ENCODE peak calls at places on chromosomes 12 and 14, in ten cellular contexts. Q is Panc1; T is activated CD8-positive, alpha-beta memory T cell treated with anti-CD3 and anti-CD28 coated beads for 24 hours; R is left ventricle myocardium inferior; A is fibroblast of lung; E is CD8-positive, alpha-beta memory T cell; L is NCI-H2081; B is 8988T; U is amniotic stem cell; Z is iPS-NIHi11. X is an unnamed sample.

GRCh38 chr12:25323774-25324086 is 73.0 kb upstream of the KRAS start:
- DNase-seq in Q (no peak), T (no peak), R (no peak), A (no peak), E (peak; percentile 24), L (no peak), B (no peak), U (no peak), Z (no peak), X (no peak)

GRCh38 chr12:61220337-61220736 is 1039.9 kb upstream of the USP15 start:
- DNase-seq in Q (no peak), T (no peak), R (no peak), A (no peak), E (no peak), L (no peak), B (no peak), U (no peak), Z (no peak), X (no peak)

GRCh38 chr12:56081393-56082347 is 1.7 kb downstream of the ERBB3 start:
- DNase-seq in Q (no peak), T (no peak), R (no peak), A (no peak), E (no peak), L (no peak), B (no peak), U (no peak), Z (peak; percentile 27), X (no peak)

GRCh38 chr14:71166434-71166833 is 259.2 kb downstream of the PCNX1 start:
- DNase-seq in Q (no peak), T (no peak), R (no peak), A (peak; percentile 70), E (peak; percentile 7), L (no peak), B (peak; percentile 73), U (peak; percentile 54), Z (peak; percentile 77), X (no peak)

GRCh38 chr14:98494582-98494981 is 777.4 kb downstream of the BCL11B start:
- DNase-seq in Q (no peak), T (no peak), R (no peak), A (no peak), E (no peak), L (no peak), B (no peak), U (no peak), Z (no peak), X (no peak)

GRCh38 chr12:93911436-93911835 is 234.3 kb downstream of the CRADD start:
- DNase-seq in Q (no peak), T (no peak), R (no peak), A (peak; percentile 59), E (no peak), L (no peak), B (no peak), U (no peak), Z (no peak), X (no peak)

GRCh38 chr14:27506272-27506671 is 908.4 kb upstream of the NOVA1 start:
- DNase-seq in Q (no peak), T (no peak), R (no peak), A (no peak), E (no peak), L (no peak), B (no peak), U (no peak), Z (no peak), X (no peak)

GRCh38 chr14:100862277-100862676 is 36.4 kb downstream of the MEG3 start:
- DNase-seq in Q (no peak), T (no peak), R (peak; percentile 2), A (peak; percentile 14), E (no peak), L (no peak), B (no peak), U (no peak), Z (no peak), X (no peak)

GRCh38 chr12:92502417-92503028 is 200.3 kb upstream of the PLEKHG7 start:
- DNase-seq in Q (no peak), T (no peak), R (no peak), A (peak; percentile 24), E (no peak), L (no peak), B (no peak), U (no peak), Z (no peak), X (no peak)

GRCh38 chr12:103930787-103931536 is 752 bp downstream of the HSP90B1 start:
- DNase-seq in Q (no peak), T (peak; percentile 82), R (peak; percentile 34), A (peak; percentile 63), E (no peak), L (no peak), B (no peak), U (no peak), Z (peak; percentile 32), X (no peak)

GRCh38 chr12:110846615-110847566 is at the start of gene CCDC63:
- DNase-seq in Q (no peak), T (peak; percentile 69), R (peak; percentile 66), A (peak; percentile 41), E (no peak), L (no peak), B (no peak), U (no peak), Z (peak; percentile 80), X (no peak)

GRCh38 chr12:11855993-11856374 is 206.5 kb downstream of the ETV6 start:
- DNase-seq in Q (no peak), T (no peak), R (no peak), A (no peak), E (no peak), L (peak; percentile 67), B (no peak), U (no peak), Z (no peak), X (no peak)

GRCh38 chr12:73106296-73106695 is 834.1 kb downstream of the TRHDE start:
- DNase-seq in Q (no peak), T (no peak), R (no peak), A (no peak), E (no peak), L (no peak), B (no peak), U (no peak), Z (no peak), X (no peak)

GRCh38 chr12:124497658-124498057 is 69.8 kb downstream of the NCOR2 start:
- DNase-seq in Q (no peak), T (no peak), R (peak; percentile 84), A (peak; percentile 91), E (no peak), L (no peak), B (no peak), U (peak; percentile 42), Z (no peak), X (no peak)

GRCh38 chr12:130362060-130362459 is 24.4 kb downstream of the PIWIL1 start:
- DNase-seq in Q (no peak), T (no peak), R (no peak), A (no peak), E (no peak), L (no peak), B (no peak), U (no peak), Z (no peak), X (no peak)

GRCh38 chr14:97021571-97022171 is 224.5 kb downstream of the VRK1 start:
- DNase-seq in Q (no peak), T (no peak), R (no peak), A (no peak), E (no peak), L (no peak), B (no peak), U (no peak), Z (peak; percentile 59), X (no peak)

GRCh38 chr12:54019924-54020586 is 8.2 kb upstream of the HOXC6 start:
- DNase-seq in Q (no peak), T (no peak), R (no peak), A (no peak), E (no peak), L (no peak), B (no peak), U (no peak), Z (no peak), X (no peak)

GRCh38 chr12:44812062-44812461 is 64.1 kb downstream of the NELL2 start:
- DNase-seq in Q (no peak), T (no peak), R (no peak), A (no peak), E (peak; percentile 47), L (no peak), B (no peak), U (no peak), Z (no peak), X (no peak)

GRCh38 chr14:90521121-90521929 is 124.5 kb downstream of the CALM1 start:
- DNase-seq in Q (no peak), T (no peak), R (no peak), A (no peak), E (no peak), L (no peak), B (no peak), U (no peak), Z (no peak), X (peak; percentile 23)